ENCODE peak calls at places on chromosomes 7 and 10, in six cellular contexts. Y, G, A, B, Z and S are unnamed samples.

GRCh38 chr7:24883632-24884013 is 96.4 kb downstream of the OSBPL3 start:
- DNase-seq in Y (no peak), G (no peak), A (no peak), B (no peak), Z (peak), S (no peak)

GRCh38 chr7:84722086-84722485 is 464.8 kb downstream of the SEMA3D start:
- DNase-seq in Y (no peak), G (no peak), A (no peak), B (no peak), Z (no peak), S (no peak)

GRCh38 chr10:46550076-46550790 is 6.2 kb downstream of the GPRIN2 start:
- DNase-seq in Y (peak), G (no peak), A (no peak), B (no peak), Z (no peak), S (no peak)

GRCh38 chr7:74476546-74477095 is 22.9 kb downstream of the GTF2IRD1 start:
- DNase-seq in Y (no peak), G (no peak), A (no peak), B (no peak), Z (no peak), S (no peak)

GRCh38 chr7:135536160-135536559 is 21.6 kb upstream of the NUP205 start:
- DNase-seq in Y (no peak), G (peak), A (no peak), B (no peak), Z (peak), S (no peak)

GRCh38 chr7:16634292-16634738 is 11.2 kb downstream of the ANKMY2 start:
- DNase-seq in Y (no peak), G (no peak), A (no peak), B (no peak), Z (no peak), S (no peak)

GRCh38 chr7:47571355-47572100 is 10.4 kb downstream of the TNS3 start:
- DNase-seq in Y (peak), G (no peak), A (peak), B (peak), Z (peak), S (peak)

GRCh38 chr10:9069136-9069535 is 1014.6 kb downstream of the GATA3 start:
- DNase-seq in Y (no peak), G (no peak), A (no peak), B (no peak), Z (peak), S (no peak)

GRCh38 chr7:24143547-24143946 is 140.4 kb upstream of the NPY start:
- DNase-seq in Y (no peak), G (no peak), A (no peak), B (no peak), Z (peak), S (no peak)

GRCh38 chr10:110433740-110434139 is 64.0 kb upstream of the DUSP5 start:
- DNase-seq in Y (no peak), G (no peak), A (no peak), B (no peak), Z (no peak), S (no peak)

GRCh38 chr10:131310904-131311660 is 439 bp downstream of the TCERG1L start:
- DNase-seq in Y (no peak), G (no peak), A (no peak), B (no peak), Z (peak), S (no peak)

GRCh38 chr10:122075171-122075570 is 86.2 kb downstream of the TACC2 start:
- DNase-seq in Y (no peak), G (no peak), A (no peak), B (no peak), Z (no peak), S (no peak)

GRCh38 chr10:98320476-98321202 is 52.6 kb upstream of the LOXL4 start:
- DNase-seq in Y (no peak), G (no peak), A (no peak), B (no peak), Z (no peak), S (no peak)

GRCh38 chr10:127997241-127997640 is 90.3 kb downstream of the PTPRE start:
- DNase-seq in Y (no peak), G (no peak), A (no peak), B (no peak), Z (peak), S (no peak)

GRCh38 chr10:87054373-87055295 is 34.5 kb downstream of the FAM25A start:
- DNase-seq in Y (no peak), G (no peak), A (no peak), B (peak), Z (peak), S (peak)

GRCh38 chr10:89633484-89633883 is 11.6 kb downstream of the PANK1 start:
- DNase-seq in Y (no peak), G (no peak), A (no peak), B (peak), Z (peak), S (no peak)

GRCh38 chr7:156827587-156828203 is 65.3 kb downstream of the LMBR1 start:
- DNase-seq in Y (no peak), G (peak), A (no peak), B (no peak), Z (peak), S (peak)

GRCh38 chr7:76048668-76048988 is 722 bp downstream of the MDH2 start:
- DNase-seq in Y (no peak), G (no peak), A (no peak), B (no peak), Z (no peak), S (peak)

GRCh38 chr7:91940572-91941341 is at the start of gene AKAP9:
- DNase-seq in Y (peak), G (peak), A (peak), B (no peak), Z (peak), S (peak)

GRCh38 chr10:17474595-17474994 is 20.2 kb upstream of the ST8SIA6 start:
- DNase-seq in Y (no peak), G (no peak), A (no peak), B (no peak), Z (peak), S (no peak)

GRCh38 chr10:88851706-88852105 is at the start of gene ANKRD22:
- DNase-seq in Y (no peak), G (peak), A (no peak), B (no peak), Z (peak), S (peak)

GRCh38 chr10:77357611-77358010 is 280.0 kb downstream of the KCNMA1 start:
- DNase-seq in Y (no peak), G (no peak), A (no peak), B (peak), Z (peak), S (no peak)

GRCh38 chr7:158572000-158572828 is 15.4 kb downstream of the PTPRN2 start:
- DNase-seq in Y (no peak), G (no peak), A (no peak), B (no peak), Z (no peak), S (peak)

GRCh38 chr10:8272794-8273425 is 218.4 kb downstream of the GATA3 start:
- DNase-seq in Y (no peak), G (no peak), A (no peak), B (no peak), Z (no peak), S (no peak)

GRCh38 chr10:122878799-122879338 is 512 bp downstream of the FAM24B start:
- DNase-seq in Y (no peak), G (peak), A (peak), B (no peak), Z (no peak), S (peak)

GRCh38 chr10:28382520-28383269 is 79.8 kb upstream of the MPP7 start:
- DNase-seq in Y (no peak), G (no peak), A (no peak), B (peak), Z (no peak), S (no peak)

GRCh38 chr7:95006010-95006409 is 98.6 kb downstream of the PPP1R9A start:
- DNase-seq in Y (no peak), G (no peak), A (no peak), B (no peak), Z (no peak), S (no peak)

GRCh38 chr7:102284891-102285540 is 1.7 kb upstream of the SH2B2 start:
- DNase-seq in Y (peak), G (peak), A (no peak), B (no peak), Z (no peak), S (peak)

GRCh38 chr10:34959321-34959720 is 130.8 kb downstream of the CUL2 start:
- DNase-seq in Y (no peak), G (no peak), A (no peak), B (no peak), Z (peak), S (no peak)

GRCh38 chr10:3537518-3537917 is 247.5 kb downstream of the KLF6 start:
- DNase-seq in Y (no peak), G (no peak), A (no peak), B (no peak), Z (no peak), S (no peak)

GRCh38 chr10:59708816-59709471 is 706 bp downstream of the SLC16A9 start:
- DNase-seq in Y (peak), G (no peak), A (peak), B (no peak), Z (peak), S (peak)

GRCh38 chr7:98284335-98285036 is 3.0 kb downstream of the BRI3 start:
- DNase-seq in Y (peak), G (peak), A (no peak), B (no peak), Z (peak), S (peak)

GRCh38 chr7:116545411-116545993 is 20.7 kb downstream of the CAV1 start:
- DNase-seq in Y (no peak), G (no peak), A (no peak), B (no peak), Z (no peak), S (no peak)

GRCh38 chr7:106781828-106782544 is 83.1 kb upstream of the PIK3CG start:
- DNase-seq in Y (no peak), G (no peak), A (no peak), B (no peak), Z (no peak), S (no peak)

GRCh38 chr10:77041636-77042258 is 595.9 kb downstream of the KCNMA1 start:
- DNase-seq in Y (peak), G (peak), A (no peak), B (no peak), Z (no peak), S (peak)

GRCh38 chr7:51019891-51020855 is 237.5 kb upstream of the GRB10 start:
- DNase-seq in Y (no peak), G (no peak), A (no peak), B (no peak), Z (no peak), S (no peak)

GRCh38 chr7:148442933-148443332 is 147.6 kb upstream of the C7orf33 start:
- DNase-seq in Y (no peak), G (no peak), A (no peak), B (no peak), Z (no peak), S (no peak)

GRCh38 chr10:119663866-119664698 is 12.9 kb downstream of the BAG3 start:
- DNase-seq in Y (no peak), G (no peak), A (no peak), B (no peak), Z (no peak), S (no peak)